ENCODE peak calls at places on chromosomes 3 and 15, in nine cellular contexts. L, J, R, N, W, H, U, Z and B are unnamed samples.

GRCh38 chr3:126850370-126851085 is 132.4 kb upstream of the PLXNA1 start:
- DNase-seq in L (no peak), J (peak), R (no peak), N (no peak), W (peak), H (peak), U (no peak), Z (no peak), B (peak)

GRCh38 chr3:55014081-55014480 is 86.2 kb upstream of the LRTM1 start:
- DNase-seq in L (no peak), J (no peak), R (no peak), N (no peak), W (peak), H (no peak), U (no peak), Z (no peak), B (no peak)

GRCh38 chr15:99253381-99254090 is 2.3 kb downstream of the LRRC28 start:
- DNase-seq in L (peak), J (no peak), R (no peak), N (no peak), W (peak), H (no peak), U (peak), Z (no peak), B (no peak)

GRCh38 chr15:45573961-45574629 is 13.1 kb upstream of the BLOC1S6 start:
- DNase-seq in L (peak), J (peak), R (peak), N (peak), W (no peak), H (no peak), U (no peak), Z (peak), B (peak)

GRCh38 chr3:51703776-51704510 is 2.9 kb upstream of the GRM2 start:
- DNase-seq in L (no peak), J (no peak), R (no peak), N (peak), W (no peak), H (peak), U (no peak), Z (no peak), B (no peak)

GRCh38 chr3:186713499-186713898 is 3.7 kb upstream of the KNG1 start:
- DNase-seq in L (no peak), J (no peak), R (no peak), N (no peak), W (no peak), H (no peak), U (no peak), Z (no peak), B (no peak)

GRCh38 chr3:23877324-23877980 is 39.3 kb downstream of the NKIRAS1 start:
- DNase-seq in L (no peak), J (no peak), R (no peak), N (no peak), W (peak), H (no peak), U (no peak), Z (no peak), B (no peak)

GRCh38 chr3:16427309-16427965 is 86.1 kb downstream of the RFTN1 start:
- DNase-seq in L (no peak), J (no peak), R (peak), N (no peak), W (peak), H (no peak), U (no peak), Z (no peak), B (no peak)

GRCh38 chr3:88203537-88204143 is 53.9 kb downstream of the C3orf38 start:
- DNase-seq in L (peak), J (peak), R (peak), N (peak), W (peak), H (no peak), U (peak), Z (peak), B (peak)

GRCh38 chr3:50474717-50475116 is 28.7 kb downstream of the CACNA2D2 start:
- DNase-seq in L (no peak), J (no peak), R (no peak), N (no peak), W (peak), H (no peak), U (no peak), Z (no peak), B (no peak)

GRCh38 chr3:35137612-35138011 is 501.7 kb upstream of the ARPP21 start:
- DNase-seq in L (no peak), J (no peak), R (no peak), N (no peak), W (no peak), H (no peak), U (no peak), Z (no peak), B (no peak)

GRCh38 chr15:91099616-91100560 is at the start of gene SV2B:
- DNase-seq in L (peak), J (peak), R (no peak), N (peak), W (peak), H (no peak), U (peak), Z (peak), B (no peak)

GRCh38 chr3:155425351-155425750 is 131.9 kb upstream of the STRIT1 start:
- DNase-seq in L (no peak), J (no peak), R (no peak), N (no peak), W (no peak), H (no peak), U (no peak), Z (no peak), B (no peak)

GRCh38 chr3:64444619-64445317 is 219.5 kb upstream of the PRICKLE2 start:
- DNase-seq in L (peak), J (peak), R (no peak), N (no peak), W (no peak), H (peak), U (no peak), Z (no peak), B (no peak)

GRCh38 chr15:100910556-100910955 is 8.6 kb upstream of the LRRK1 start:
- DNase-seq in L (no peak), J (no peak), R (no peak), N (no peak), W (no peak), H (no peak), U (no peak), Z (no peak), B (no peak)

GRCh38 chr15:39624806-39625205 is 43.9 kb downstream of the THBS1 start:
- DNase-seq in L (no peak), J (no peak), R (peak), N (peak), W (peak), H (no peak), U (peak), Z (no peak), B (no peak)

GRCh38 chr3:172647823-172648222 is 63.0 kb downstream of the NCEH1 start:
- DNase-seq in L (no peak), J (no peak), R (no peak), N (no peak), W (no peak), H (no peak), U (no peak), Z (no peak), B (no peak)

GRCh38 chr3:14125193-14126016 is 553 bp downstream of the TMEM43 start:
- DNase-seq in L (no peak), J (peak), R (peak), N (peak), W (peak), H (peak), U (peak), Z (peak), B (peak)

GRCh38 chr3:45921158-45922038 is 21.9 kb upstream of the CXCR6 start:
- DNase-seq in L (no peak), J (no peak), R (no peak), N (no peak), W (no peak), H (no peak), U (no peak), Z (no peak), B (no peak)

GRCh38 chr3:195005759-195006555 is 265.0 kb downstream of the XXYLT1 start:
- DNase-seq in L (no peak), J (no peak), R (no peak), N (no peak), W (no peak), H (peak), U (no peak), Z (no peak), B (peak)

GRCh38 chr3:109440353-109440752 is 103.0 kb upstream of the DPPA4 start:
- DNase-seq in L (no peak), J (no peak), R (no peak), N (no peak), W (no peak), H (no peak), U (no peak), Z (no peak), B (no peak)

GRCh38 chr15:88911766-88912118 is 1.4 kb downstream of the MFGE8 start:
- DNase-seq in L (no peak), J (no peak), R (no peak), N (no peak), W (peak), H (no peak), U (peak), Z (no peak), B (no peak)

GRCh38 chr3:29481969-29482767 is 201.3 kb downstream of the RBMS3 start:
- DNase-seq in L (no peak), J (no peak), R (no peak), N (no peak), W (no peak), H (no peak), U (no peak), Z (no peak), B (no peak)

GRCh38 chr15:25678498-25678865 is 184.6 kb downstream of the ATP10A start:
- DNase-seq in L (no peak), J (no peak), R (no peak), N (no peak), W (no peak), H (no peak), U (no peak), Z (no peak), B (no peak)

GRCh38 chr3:125190781-125191180 is 21.8 kb downstream of the SLC12A8 start:
- DNase-seq in L (no peak), J (no peak), R (no peak), N (no peak), W (no peak), H (no peak), U (no peak), Z (no peak), B (no peak)

GRCh38 chr15:81314378-81314777 is 9.6 kb downstream of the STARD5 start:
- DNase-seq in L (no peak), J (no peak), R (no peak), N (no peak), W (no peak), H (no peak), U (no peak), Z (no peak), B (no peak)

GRCh38 chr3:23455084-23455483 is 252.0 kb downstream of the UBE2E2 start:
- DNase-seq in L (no peak), J (no peak), R (no peak), N (no peak), W (peak), H (no peak), U (no peak), Z (no peak), B (no peak)

GRCh38 chr15:76998661-76999285 is 3.8 kb downstream of the PSTPIP1 start:
- DNase-seq in L (peak), J (no peak), R (no peak), N (no peak), W (no peak), H (no peak), U (no peak), Z (no peak), B (no peak)

GRCh38 chr3:69602112-69602511 is 137.2 kb upstream of the MITF start:
- DNase-seq in L (no peak), J (no peak), R (no peak), N (no peak), W (no peak), H (no peak), U (no peak), Z (no peak), B (no peak)

GRCh38 chr3:181630873-181631272 is 80.9 kb upstream of the SOX2 start:
- DNase-seq in L (no peak), J (no peak), R (no peak), N (no peak), W (no peak), H (no peak), U (no peak), Z (no peak), B (no peak)

GRCh38 chr3:9884555-9885165 is 4.6 kb upstream of the CIDEC start:
- DNase-seq in L (no peak), J (no peak), R (no peak), N (no peak), W (peak), H (no peak), U (no peak), Z (no peak), B (no peak)

GRCh38 chr3:32420138-32420981 is 28.7 kb downstream of the CMTM7 start:
- DNase-seq in L (no peak), J (peak), R (no peak), N (no peak), W (peak), H (no peak), U (peak), Z (no peak), B (no peak)

GRCh38 chr3:155661042-155661441 is 83.8 kb downstream of the PLCH1 start:
- DNase-seq in L (no peak), J (no peak), R (no peak), N (no peak), W (no peak), H (no peak), U (no peak), Z (no peak), B (no peak)

GRCh38 chr3:121855555-121855954 is 20.5 kb downstream of the EAF2 start:
- DNase-seq in L (no peak), J (no peak), R (no peak), N (no peak), W (no peak), H (no peak), U (no peak), Z (no peak), B (no peak)

GRCh38 chr3:61008168-61008737 is 243.0 kb downstream of the FHIT start:
- DNase-seq in L (no peak), J (no peak), R (no peak), N (no peak), W (no peak), H (no peak), U (no peak), Z (no peak), B (no peak)

GRCh38 chr15:60423540-60423939 is 25.8 kb upstream of the ANXA2 start:
- DNase-seq in L (no peak), J (peak), R (no peak), N (no peak), W (peak), H (no peak), U (no peak), Z (peak), B (no peak)

GRCh38 chr3:37922721-37923575 is 61.3 kb downstream of the CTDSPL start:
- DNase-seq in L (no peak), J (no peak), R (no peak), N (no peak), W (peak), H (no peak), U (no peak), Z (no peak), B (no peak)

GRCh38 chr3:13012228-13012691 is 61.0 kb downstream of the IQSEC1 start:
- DNase-seq in L (no peak), J (no peak), R (peak), N (peak), W (peak), H (peak), U (peak), Z (no peak), B (no peak)

DNA sequence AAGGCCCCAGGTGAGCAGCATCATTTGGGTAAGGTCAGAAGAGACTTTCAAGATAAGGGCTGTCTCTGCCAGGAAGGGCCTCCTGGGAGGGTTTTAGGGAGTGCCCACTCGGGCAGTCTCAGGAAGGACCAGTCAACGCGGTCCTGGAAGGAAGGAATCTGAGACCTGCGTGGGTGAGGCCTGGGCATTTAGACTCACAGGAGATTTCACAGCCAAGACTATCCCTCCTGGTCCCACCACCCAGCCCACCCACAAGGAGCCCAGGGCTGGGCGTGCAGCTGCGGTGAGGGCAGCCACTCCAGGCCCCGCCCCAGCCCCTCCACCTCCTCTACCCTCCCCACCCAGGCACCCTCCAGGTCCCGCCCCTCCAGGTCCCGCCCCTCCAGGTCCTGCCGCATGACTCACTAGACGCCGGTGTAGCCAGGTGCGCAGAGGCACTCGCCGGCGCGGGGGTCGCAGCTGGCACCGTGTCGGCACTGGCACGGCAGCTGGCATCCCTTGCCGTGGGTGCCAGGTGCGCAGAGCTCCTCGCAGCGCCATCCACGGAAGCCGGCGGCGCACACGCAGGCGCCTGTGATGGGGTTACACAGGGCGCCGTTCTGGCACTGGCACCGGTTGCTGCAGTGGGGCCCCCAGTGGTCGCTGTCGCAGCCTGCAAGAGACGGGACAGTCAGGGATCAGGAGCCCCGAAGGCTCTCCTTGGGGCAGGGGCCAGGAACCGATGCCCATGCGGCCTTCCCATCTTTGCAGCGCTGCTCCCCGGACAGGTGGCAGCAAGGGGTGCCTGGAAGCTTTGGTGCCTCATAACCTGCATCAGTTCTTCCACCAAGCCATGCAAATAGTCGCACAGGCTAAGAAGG is 112.8 kb downstream of the RAB11A start:
- DNase-seq in L (peak), J (peak), R (peak), N (peak), W (no peak), H (peak), U (peak), Z (peak), B (no peak)
- TF ChIP-seq CTCF in L (no peak), J (peak), R (no peak), N (no peak), W (no peak), H (peak), U (peak), Z (peak), B (peak)

GRCh38 chr3:57855281-57855680 is 99.2 kb downstream of the SLMAP start:
- DNase-seq in L (no peak), J (no peak), R (no peak), N (no peak), W (peak), H (no peak), U (no peak), Z (no peak), B (no peak)

GRCh38 chr3:57855943-57856342 is 99.8 kb downstream of the SLMAP start:
- DNase-seq in L (no peak), J (no peak), R (no peak), N (no peak), W (peak), H (no peak), U (no peak), Z (no peak), B (no peak)

GRCh38 chr3:57852896-57853295 is 96.8 kb downstream of the SLMAP start:
- DNase-seq in L (peak), J (no peak), R (no peak), N (no peak), W (peak), H (no peak), U (peak), Z (no peak), B (no peak)

GRCh38 chr3:57851304-57851703 is 95.2 kb downstream of the SLMAP start:
- DNase-seq in L (no peak), J (no peak), R (no peak), N (no peak), W (no peak), H (no peak), U (no peak), Z (no peak), B (no peak)

DNA sequence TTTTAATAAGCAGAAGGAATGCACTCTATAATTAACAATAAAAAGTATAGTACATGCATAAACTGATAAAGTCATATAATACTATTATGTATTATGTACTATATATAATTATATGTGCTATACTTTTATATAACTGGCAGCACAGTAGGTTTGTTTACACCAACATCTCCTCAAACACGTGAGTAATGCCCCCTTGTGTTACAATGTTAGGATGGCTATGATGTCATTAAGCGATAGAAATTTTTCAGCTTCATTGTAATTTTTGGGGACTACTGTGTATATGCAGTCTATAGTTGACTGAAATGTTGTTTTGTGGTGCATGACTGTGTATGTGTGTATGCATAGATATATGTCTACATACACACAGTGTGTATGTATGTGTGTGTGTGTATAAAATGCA is 100.6 kb downstream of the SLMAP start:
- DNase-seq in L (peak), J (no peak), R (no peak), N (no peak), W (peak), H (no peak), U (no peak), Z (no peak), B (no peak)
- TF ChIP-seq CTCF in L (peak), J (peak), R (no peak), N (no peak), W (peak), H (peak), U (no peak), Z (peak), B (peak)

GRCh38 chr15:66386204-66387123 is at the start of gene MAP2K1:
- DNase-seq in L (peak), J (peak), R (peak), N (peak), W (peak), H (peak), U (peak), Z (peak), B (peak)
- TF ChIP-seq CTCF in L (peak), J (peak), R (peak), N (peak), W (peak), H (peak), U (peak), Z (peak), B (peak)

GRCh38 chr15:74311734-74312444 is 55.6 kb downstream of the CYP11A1 start:
- DNase-seq in L (peak), J (no peak), R (no peak), N (no peak), W (peak), H (no peak), U (peak), Z (peak), B (no peak)
- TF ChIP-seq CTCF in L (peak), J (peak), R (no peak), N (no peak), W (peak), H (peak), U (peak), Z (peak), B (peak)

DNA sequence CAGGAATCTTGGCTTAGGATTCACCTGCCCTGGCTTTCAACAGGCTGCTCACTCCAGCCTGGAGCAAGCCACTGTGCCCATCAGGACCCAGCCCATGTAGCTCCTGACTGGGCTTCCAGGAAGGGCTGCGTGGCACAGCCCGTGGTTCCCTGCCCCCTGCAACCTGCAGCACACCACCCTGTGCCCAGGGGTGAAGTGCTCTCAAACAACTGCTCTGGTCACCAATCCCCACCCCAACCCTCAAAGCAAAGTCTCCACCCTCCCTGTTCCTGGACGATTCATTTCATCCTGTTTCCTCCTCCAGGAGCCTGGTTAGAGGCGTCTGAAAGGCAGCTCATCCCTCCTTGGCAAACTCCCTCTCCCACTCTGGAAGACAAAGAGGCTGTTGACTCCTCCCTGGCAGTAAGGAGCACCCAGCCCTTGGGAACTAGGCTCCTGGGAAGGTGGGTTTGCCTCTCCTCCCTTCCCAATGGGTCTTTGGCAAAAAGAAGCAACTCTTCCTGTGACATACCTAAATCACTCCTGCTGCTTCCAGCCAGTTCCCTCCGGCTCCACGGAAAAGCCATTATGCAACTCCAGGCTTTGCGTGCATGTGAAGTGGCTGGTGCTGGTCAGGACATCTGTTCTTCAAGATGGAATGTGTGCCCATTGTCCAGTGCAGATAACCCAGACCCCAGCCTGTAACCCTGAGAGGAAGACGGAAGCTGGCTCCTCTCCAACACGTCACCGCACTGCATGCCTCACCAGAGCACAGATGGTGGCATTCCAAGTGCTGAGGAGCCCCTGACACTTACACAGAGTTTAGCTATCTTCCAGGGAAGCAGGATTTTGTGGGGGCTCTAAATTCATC is 29.1 kb upstream of the VIPR1 start:
- DNase-seq in L (no peak), J (no peak), R (peak), N (peak), W (peak), H (peak), U (no peak), Z (no peak), B (no peak)
- TF ChIP-seq CTCF in L (no peak), J (no peak), R (no peak), N (no peak), W (no peak), H (no peak), U (no peak), Z (no peak), B (no peak)